ENCODE peak calls at places on chromosomes 7 and 10, in seven cellular contexts. Z is uterus; J is lower lobe of right lung; K is naive thymus-derived CD4-positive, alpha-beta T cell; Y is SJSA1; R is lung; W is cardiac muscle cell. F is an unnamed sample. For H3K4me1, the result is how much of the 10 kb centered on the place peaks cover.

GRCh38 chr10:123665371-123666286 is 526 bp upstream of the GPR26 start:
- DNase-seq in Z (no peak), J (no peak), K (no peak), Y (no peak), R (no peak), W (no peak), F (no peak)

GRCh38 chr7:138460649-138461607 is 869 bp downstream of the TRIM24 start:
- DNase-seq in Z (peak), J (peak), K (peak), Y (peak), R (peak), W (peak), F (peak)

GRCh38 chr10:102831322-102832071 is 5.7 kb downstream of the CYP17A1 start:
- DNase-seq in Z (no peak), J (no peak), K (no peak), Y (no peak), R (no peak), W (no peak), F (no peak)

GRCh38 chr7:157721468-157722136 is 384.8 kb downstream of the DNAJB6 start:
- DNase-seq in Z (no peak), J (no peak), K (no peak), Y (no peak), R (no peak), W (no peak), F (no peak)

GRCh38 chr10:100668001-100668400 is 77.4 kb upstream of the PAX2 start:
- DNase-seq in Z (no peak), J (peak), K (no peak), Y (no peak), R (no peak), W (no peak), F (no peak)

GRCh38 chr7:1439373-1440363 is 19.6 kb downstream of the MICALL2 start:
- DNase-seq in Z (no peak), J (no peak), K (no peak), Y (no peak), R (no peak), W (no peak), F (no peak)

GRCh38 chr7:23207029-23207428 is 25.2 kb downstream of the NUP42 start:
- DNase-seq in Z (no peak), J (no peak), K (no peak), Y (no peak), R (no peak), W (no peak), F (no peak)

GRCh38 chr10:102534333-102534732 is 30.6 kb downstream of the SUFU start:
- DNase-seq in Z (no peak), J (peak), K (no peak), Y (no peak), R (no peak), W (no peak), F (no peak)

GRCh38 chr10:944034-944831 is 12.7 kb upstream of the LARP4B start:
- DNase-seq in Z (peak), J (peak), K (peak), Y (no peak), R (peak), W (no peak), F (no peak)

GRCh38 chr7:90706067-90706716 is 110.1 kb downstream of the CDK14 start:
- DNase-seq in Z (no peak), J (no peak), K (no peak), Y (no peak), R (no peak), W (no peak), F (no peak)

GRCh38 chr10:133298466-133298865 is 10.2 kb downstream of the TUBGCP2 start:
- DNase-seq in Z (no peak), J (no peak), K (no peak), Y (no peak), R (no peak), W (no peak), F (no peak)

GRCh38 chr7:27835408-27835807 is 95.4 kb downstream of the TAX1BP1 start:
- DNase-seq in Z (no peak), J (no peak), K (no peak), Y (no peak), R (no peak), W (peak), F (no peak)

GRCh38 chr10:78247821-78248220 is 214.2 kb downstream of the RPS24 start:
- DNase-seq in Z (no peak), J (no peak), K (no peak), Y (no peak), R (no peak), W (no peak), F (no peak)

GRCh38 chr10:131246089-131246488 is 65.4 kb downstream of the TCERG1L start:
- DNase-seq in Z (no peak), J (no peak), K (no peak), Y (no peak), R (no peak), W (no peak), F (no peak)

GRCh38 chr7:37285701-37286475 is 162.8 kb downstream of the ELMO1 start:
- DNase-seq in Z (no peak), J (no peak), K (no peak), Y (no peak), R (no peak), W (peak), F (peak)

GRCh38 chr10:123999956-124000615 is 93.3 kb downstream of the CHST15 start:
- DNase-seq in Z (no peak), J (no peak), K (no peak), Y (no peak), R (peak), W (no peak), F (no peak)

GRCh38 chr10:47456096-47456485 is 27.8 kb downstream of the ANXA8 start:
- DNase-seq in Z (no peak), J (peak), K (no peak), Y (no peak), R (no peak), W (no peak), F (no peak)

GRCh38 chr7:142873281-142873784 is 12.2 kb downstream of the TRPV6 start:
- DNase-seq in Z (no peak), J (no peak), K (no peak), Y (no peak), R (no peak), W (no peak), F (no peak)

GRCh38 chr10:92490387-92490786 is 83.5 kb downstream of the IDE start:
- DNase-seq in Z (no peak), J (no peak), K (no peak), Y (no peak), R (no peak), W (no peak), F (no peak)

GRCh38 chr7:150435390-150436073 is 14.9 kb upstream of the GIMAP8 start:
- DNase-seq in Z (no peak), J (no peak), K (no peak), Y (no peak), R (no peak), W (no peak), F (no peak)

GRCh38 chr7:79593819-79594218 is 140.4 kb upstream of the MAGI2 start:
- DNase-seq in Z (no peak), J (no peak), K (no peak), Y (no peak), R (no peak), W (no peak), F (no peak)

GRCh38 chr10:86285136-86285790 is 81.3 kb downstream of the GRID1 start:
- DNase-seq in Z (no peak), J (no peak), K (no peak), Y (peak), R (peak), W (no peak), F (no peak)

GRCh38 chr7:12570529-12571461 is at the start of gene SCIN:
- DNase-seq in Z (no peak), J (peak), K (no peak), Y (no peak), R (peak), W (peak), F (peak)

GRCh38 chr10:93152136-93152535 is 78.4 kb downstream of the CYP26A1 start:
- DNase-seq in Z (no peak), J (no peak), K (no peak), Y (peak), R (no peak), W (no peak), F (no peak)

GRCh38 chr7:135076882-135077281 is 71.0 kb upstream of the TMEM140 start:
- DNase-seq in Z (no peak), J (no peak), K (no peak), Y (no peak), R (no peak), W (no peak), F (no peak)

GRCh38 chr10:16497911-16498310 is 23.8 kb downstream of the C1QL3 start:
- DNase-seq in Z (no peak), J (no peak), K (no peak), Y (no peak), R (no peak), W (no peak), F (no peak)

GRCh38 chr7:26489906-26490305 is 198.2 kb downstream of the SNX10 start:
- DNase-seq in Z (no peak), J (no peak), K (no peak), Y (no peak), R (no peak), W (no peak), F (no peak)

GRCh38 chr10:78305311-78305710 is 271.6 kb downstream of the RPS24 start:
- DNase-seq in Z (no peak), J (no peak), K (no peak), Y (peak), R (no peak), W (no peak), F (no peak)

GRCh38 chr7:50687575-50688261 is 95.0 kb downstream of the GRB10 start:
- DNase-seq in Z (no peak), J (no peak), K (no peak), Y (no peak), R (no peak), W (no peak), F (no peak)

GRCh38 chr10:26550774-26551526 is 112.8 kb downstream of the APBB1IP start:
- DNase-seq in Z (no peak), J (no peak), K (no peak), Y (no peak), R (no peak), W (no peak), F (no peak)

GRCh38 chr7:45644237-45644636 is 70.1 kb downstream of the ADCY1 start:
- DNase-seq in Z (no peak), J (no peak), K (no peak), Y (no peak), R (peak), W (no peak), F (no peak)

GRCh38 chr7:33250421-33250827 is 121.1 kb downstream of the BBS9 start:
- DNase-seq in Z (no peak), J (no peak), K (no peak), Y (no peak), R (no peak), W (no peak), F (no peak)

GRCh38 chr7:84232653-84233052 is 38.1 kb upstream of the SEMA3A start:
- DNase-seq in Z (no peak), J (no peak), K (no peak), Y (no peak), R (no peak), W (no peak), F (no peak)

GRCh38 chr10:24603333-24603732 is 120.4 kb downstream of the ARHGAP21 start:
- DNase-seq in Z (no peak), J (no peak), K (no peak), Y (peak), R (no peak), W (no peak), F (no peak)

DNA sequence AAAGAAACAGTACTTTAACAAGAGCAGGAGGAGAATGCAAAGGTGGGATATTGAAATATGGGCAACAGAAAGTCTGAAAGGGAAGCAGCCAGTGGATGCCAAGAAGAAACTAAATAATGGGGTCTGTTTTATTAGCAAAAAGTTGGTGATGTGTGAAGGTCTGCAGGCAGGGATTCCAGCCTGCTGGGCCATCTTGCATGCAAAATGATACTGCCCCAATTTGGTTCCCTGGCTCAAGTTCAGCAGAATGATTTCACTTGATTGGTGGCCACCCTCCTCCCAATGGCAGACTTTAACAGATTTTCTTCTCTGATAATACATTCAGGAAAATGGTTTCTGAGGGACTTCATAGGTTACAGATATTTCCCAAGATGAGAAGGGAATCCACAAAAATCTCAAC is 32.5 kb upstream of the ADD3 start:
- DNase-seq in Z (no peak), J (no peak), K (no peak), Y (no peak), R (no peak), W (no peak), F (no peak)
- H3K4me1 ChIP-seq in Z (under half), J (under half), K (under half), Y (under half), R (under half), W (under half), F (under half)

DNA sequence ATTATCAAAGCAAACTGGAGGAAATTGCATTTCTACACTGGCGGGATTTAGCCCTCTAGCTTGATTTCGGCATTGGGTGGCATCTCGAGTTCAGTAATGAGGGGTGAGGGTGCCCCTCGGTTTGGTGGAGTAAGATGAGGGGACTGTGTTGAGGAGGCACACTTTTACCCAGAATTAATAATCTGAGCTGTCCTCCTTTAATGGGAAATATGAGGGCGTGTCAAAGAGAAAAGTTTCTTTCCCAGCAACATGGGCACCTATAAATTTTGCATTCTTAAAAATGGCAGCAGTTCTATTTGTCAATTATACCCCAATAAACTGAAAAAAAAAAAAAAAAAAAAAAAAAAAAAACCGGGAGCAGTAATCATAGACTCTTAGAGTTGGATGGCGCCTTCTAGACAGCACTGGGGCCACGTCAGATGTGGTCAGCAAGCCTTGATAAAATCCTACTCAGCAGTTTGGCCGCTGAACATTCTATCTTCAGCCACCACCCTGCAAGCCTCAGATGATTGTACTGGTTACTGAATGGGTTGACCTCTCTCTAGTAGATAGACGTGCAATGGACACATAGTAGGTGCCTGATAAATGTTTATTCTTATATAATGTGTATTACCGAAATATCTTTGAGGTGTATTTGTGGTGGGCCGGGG is 931 bp downstream of the PAPSS2 start:
- DNase-seq in Z (peak), J (no peak), K (no peak), Y (peak), R (no peak), W (no peak), F (no peak)
- H3K27ac ChIP-seq in Z (peak), J (peak), K (no peak), Y (peak), R (no peak), W (no peak), F (no peak)

GRCh38 chr10:70331486-70332268 is 47.9 kb upstream of the NPFFR1 start:
- DNase-seq in Z (no peak), J (no peak), K (no peak), Y (peak), R (peak), W (peak), F (peak)
- H3K4me1 ChIP-seq in Z (under half), J (under half), K (under half), Y (under half), R (under half), W (under half), F (under half)

GRCh38 chr10:63320683-63321082 is 145.1 kb downstream of the JMJD1C start:
- DNase-seq in Z (no peak), J (no peak), K (no peak), Y (no peak), R (no peak), W (no peak), F (no peak)
- H3K27ac ChIP-seq in Z (no peak), J (no peak), K (no peak), Y (no peak), R (no peak), W (peak), F (no peak)

GRCh38 chr10:73780966-73781365 is 882 bp upstream of the CHCHD1 start:
- DNase-seq in Z (no peak), J (no peak), K (no peak), Y (no peak), R (no peak), W (no peak), F (no peak)

GRCh38 chr10:73780301-73780700 is 1.5 kb upstream of the CHCHD1 start:
- DNase-seq in Z (no peak), J (no peak), K (no peak), Y (no peak), R (no peak), W (no peak), F (no peak)

GRCh38 chr10:73781879-73782748 is at the start of gene CHCHD1:
- DNase-seq in Z (peak), J (peak), K (peak), Y (peak), R (peak), W (peak), F (peak)

GRCh38 chr10:73781548-73781878 is 335 bp upstream of the CHCHD1 start:
- DNase-seq in Z (no peak), J (no peak), K (no peak), Y (no peak), R (no peak), W (no peak), F (no peak)

GRCh38 chr10:73782749-73783085 is 869 bp downstream of the CHCHD1 start:
- DNase-seq in Z (no peak), J (no peak), K (no peak), Y (no peak), R (no peak), W (no peak), F (no peak)
- H3K4me1 ChIP-seq in Z (under half), J (half or more), K (under half), Y (under half), R (under half), W (under half), F (half or more)

GRCh38 chr7:98174334-98175259 is 36.6 kb upstream of the BHLHA15 start:
- DNase-seq in Z (no peak), J (peak), K (no peak), Y (no peak), R (peak), W (no peak), F (no peak)
- H3K27ac ChIP-seq in Z (no peak), J (no peak), K (no peak), Y (no peak), R (no peak), W (peak), F (no peak)

DNA sequence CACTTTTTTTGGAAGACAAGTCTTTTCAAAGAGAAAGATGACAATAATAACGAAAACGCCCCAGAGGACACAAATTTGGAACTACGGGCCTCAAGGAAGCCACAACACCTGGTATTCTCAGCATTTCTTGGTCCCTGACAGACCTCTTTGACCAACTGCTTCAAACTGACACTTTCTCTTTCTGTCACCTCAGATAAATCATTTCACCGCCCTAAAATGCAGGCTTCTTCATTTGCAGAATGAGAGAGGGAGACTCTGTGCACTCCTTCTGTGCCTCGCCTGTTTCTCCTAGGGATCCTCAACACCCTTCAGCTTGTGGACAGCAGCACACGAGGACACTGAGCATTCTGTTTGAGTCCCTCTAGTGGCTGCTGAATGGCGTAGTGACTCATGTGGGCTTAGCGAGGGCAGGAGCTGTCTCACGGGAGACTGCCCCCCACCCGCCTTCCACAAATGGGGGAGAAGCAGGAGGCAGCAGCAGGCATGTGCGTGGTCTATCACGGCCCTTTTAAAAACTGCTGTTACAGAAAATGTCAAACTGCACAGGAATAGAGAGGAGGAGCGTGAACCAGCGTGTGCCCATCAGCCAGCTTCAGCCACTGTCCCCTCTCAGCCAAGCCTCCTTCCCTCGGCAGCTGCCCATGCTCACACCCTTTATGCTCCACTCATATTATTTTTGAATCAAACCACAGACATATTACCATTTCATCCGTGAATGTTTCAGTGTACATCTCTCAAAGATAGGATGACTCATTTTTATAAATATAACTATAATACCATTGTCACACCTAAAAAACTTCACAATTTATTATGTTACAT is 41.4 kb downstream of the GSDME start:
- DNase-seq in Z (no peak), J (no peak), K (no peak), Y (peak), R (peak), W (peak), F (no peak)
- H3K4me1 ChIP-seq in Z (under half), J (under half), K (under half), Y (under half), R (under half), W (under half), F (under half)

GRCh38 chr7:131300572-131301466 is 26.9 kb upstream of the MKLN1 start:
- DNase-seq in Z (no peak), J (no peak), K (no peak), Y (no peak), R (no peak), W (no peak), F (no peak)
- H3K27ac ChIP-seq in Z (no peak), J (no peak), K (no peak), Y (no peak), R (no peak), W (no peak), F (no peak)

F was measured in CD4-positive, alpha-beta memory T cell.